ENCODE peak calls at places on chromosomes 16 and 17, in five cellular contexts. P is heart right ventricle, D is tibial artery, X is right lobe of liver, G is A549. Y is an unnamed sample.

GRCh38 chr17:74212262-74212912 is 984 bp upstream of the TTYH2 start:
- DNase-seq in D (no peak), G (no peak), X (no peak), P (no peak), Y (no peak)

GRCh38 chr16:55981557-55981956 is 106.4 kb upstream of the CES5A start:
- DNase-seq in D (no peak), P (no peak), X (no peak), G (no peak), Y (no peak)

GRCh38 chr17:76270127-76270592 is 5.0 kb downstream of the UBALD2 start:
- DNase-seq in D (no peak), X (no peak), G (no peak), P (no peak), Y (no peak)

GRCh38 chr17:37160940-37161339 is 212.2 kb downstream of the AATF start:
- DNase-seq in P (no peak), X (no peak), D (no peak), G (peak), Y (no peak)

GRCh38 chr17:73192219-73192893 is 499 bp upstream of the COG1 start:
- DNase-seq in G (peak), X (peak), D (peak), P (peak), Y (peak)

GRCh38 chr16:54282202-54282922 is 4.2 kb downstream of the IRX3 start:
- DNase-seq in D (peak), X (no peak), P (peak), G (peak), Y (peak)

GRCh38 chr16:75931043-75931442 is 204.8 kb upstream of the CPHXL start:
- DNase-seq in P (no peak), X (no peak), D (no peak), G (no peak), Y (no peak)

GRCh38 chr16:3383045-3383448 is 17.8 kb downstream of the ZSCAN32 start:
- DNase-seq in X (no peak), D (no peak), G (peak), P (no peak), Y (no peak)

GRCh38 chr16:58331024-58331707 is 36.3 kb upstream of the PRSS54 start:
- DNase-seq in X (no peak), G (no peak), D (no peak), P (no peak), Y (no peak)

GRCh38 chr17:73020110-73020509 is 72.4 kb downstream of the SLC39A11 start:
- DNase-seq in P (no peak), X (no peak), G (no peak), D (no peak), Y (no peak)

GRCh38 chr17:71975998-71976649 is 144.7 kb upstream of the SOX9 start:
- DNase-seq in X (peak), D (peak), G (peak), P (peak), Y (peak)

GRCh38 chr17:3761918-3762380 is 38.2 kb downstream of the HASPIN start:
- DNase-seq in P (no peak), D (no peak), G (no peak), X (no peak), Y (no peak)

GRCh38 chr17:2455956-2456355 is 55.1 kb upstream of the MNT start:
- DNase-seq in X (no peak), P (no peak), G (no peak), D (no peak), Y (no peak)

GRCh38 chr17:7374353-7374752 is 6.5 kb upstream of the TNK1 start:
- DNase-seq in G (no peak), X (no peak), D (no peak), P (no peak), Y (no peak)

GRCh38 chr17:50689251-50689650 is 18.5 kb downstream of the ANKRD40 start:
- DNase-seq in P (no peak), D (peak), X (no peak), G (peak), Y (no peak)

GRCh38 chr16:67781548-67781921 is 24.8 kb downstream of the RANBP10 start:
- DNase-seq in G (no peak), X (no peak), D (no peak), P (no peak), Y (no peak)

GRCh38 chr17:48605991-48606891 is 1.5 kb upstream of the HOXB6 start:
- DNase-seq in D (no peak), G (no peak), P (no peak), X (no peak), Y (no peak)

GRCh38 chr16:55297062-55297909 is 26.7 kb upstream of the IRX6 start:
- DNase-seq in G (no peak), X (no peak), P (no peak), D (no peak), Y (no peak)

GRCh38 chr16:89863741-89864391 is 9.5 kb upstream of the TCF25 start:
- DNase-seq in P (peak), D (no peak), X (no peak), G (no peak), Y (no peak)

DNA sequence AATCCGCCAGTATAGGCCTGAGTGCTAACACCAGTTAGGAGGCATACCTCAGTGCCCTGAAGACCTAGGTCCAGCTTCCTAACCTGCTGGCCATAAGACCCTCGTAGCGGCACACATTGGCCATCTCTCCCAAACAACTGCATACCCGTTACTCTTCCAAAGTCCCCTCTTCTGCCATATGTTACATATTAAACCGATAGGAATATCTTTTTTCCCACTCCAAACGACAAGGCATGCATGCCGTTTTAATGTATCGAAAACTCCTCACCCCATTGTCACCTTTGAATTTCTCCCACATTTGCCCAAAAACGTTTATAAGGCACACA is 721 bp upstream of the AXIN2 start:
- DNase-seq in X (no peak), G (no peak), D (no peak), P (no peak), Y (no peak)
- H3K27ac ChIP-seq in X (no peak), G (peak), D (no peak), P (no peak), Y (no peak)

DNA sequence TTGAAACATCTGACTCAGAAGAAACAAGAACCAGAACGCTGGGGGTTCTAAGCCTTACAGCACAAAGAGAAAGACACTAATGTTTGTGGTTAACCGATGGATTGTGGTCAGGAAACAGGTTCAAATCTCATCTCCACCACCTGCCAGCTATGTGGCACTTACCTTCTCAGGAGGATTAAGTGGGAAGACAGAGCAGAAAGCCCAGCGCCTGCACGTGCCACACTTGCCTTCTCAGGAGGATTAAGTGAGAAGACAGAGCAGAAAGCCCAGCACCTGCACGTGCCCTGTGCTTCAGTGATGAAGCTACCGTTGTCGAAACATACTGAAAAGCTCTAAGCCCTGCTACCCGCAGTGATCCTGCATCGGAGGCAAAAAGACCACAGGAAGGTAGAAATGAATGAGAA is 90.6 kb downstream of the NXN start:
- DNase-seq in P (no peak), G (no peak), X (no peak), D (no peak), Y (no peak)
- H3K27ac ChIP-seq in P (no peak), G (no peak), X (no peak), D (no peak), Y (no peak)

DNA sequence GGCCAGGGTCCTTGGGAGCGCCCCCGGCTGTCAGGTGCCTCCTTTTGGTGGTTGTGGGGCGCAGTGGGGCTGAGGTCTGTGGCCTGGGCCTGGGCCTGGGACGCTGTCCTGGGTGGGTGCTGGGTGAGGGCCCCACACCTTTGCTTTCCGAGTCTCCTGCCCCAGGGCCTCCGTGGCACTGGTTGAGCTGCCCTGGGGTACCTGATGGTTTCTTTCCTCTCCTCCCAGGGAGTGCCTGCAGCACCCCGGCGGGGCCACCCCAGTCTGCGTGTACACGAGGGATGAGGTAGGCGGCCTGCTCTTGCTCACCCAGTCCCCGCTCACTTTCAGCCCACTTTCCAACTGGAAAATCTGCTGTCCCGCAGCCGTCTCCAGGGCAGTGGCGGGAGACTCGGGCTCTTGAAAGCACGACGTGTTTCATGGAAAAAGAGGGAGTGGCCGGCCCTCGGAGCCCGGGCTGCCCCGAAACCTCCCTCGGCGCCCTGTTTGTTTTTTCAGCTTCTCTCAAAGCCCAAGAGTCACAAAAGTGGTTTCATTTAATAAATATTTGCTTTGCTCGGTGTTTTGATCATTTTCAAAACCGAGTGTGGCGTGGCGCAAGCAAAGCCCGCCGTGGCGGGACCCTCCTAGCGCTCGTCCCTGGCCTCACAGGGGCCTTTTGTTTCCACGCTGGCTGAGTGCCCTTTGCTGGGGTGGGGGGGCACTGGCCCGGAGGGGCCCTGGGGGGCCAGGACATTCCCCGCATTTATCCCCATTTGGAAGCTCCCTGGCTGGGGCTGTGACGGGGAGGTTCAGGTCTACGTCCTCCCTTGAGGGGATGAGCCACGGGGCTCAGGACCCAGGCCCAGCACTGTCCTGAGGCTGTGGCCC is 17.4 kb downstream of the ASPSCR1 start:
- DNase-seq in G (no peak), P (no peak), D (no peak), X (no peak), Y (no peak)
- H3K27ac ChIP-seq in G (no peak), P (no peak), D (no peak), X (no peak), Y (no peak)

GRCh38 chr17:42247734-42248133 is 28.5 kb downstream of the STAT5B start:
- DNase-seq in G (peak), D (no peak), P (no peak), X (no peak), Y (no peak)

GRCh38 chr17:42248351-42249179 is 27.6 kb downstream of the STAT5B start:
- DNase-seq in D (peak), P (peak), X (peak), G (no peak), Y (peak)

GRCh38 chr17:42252528-42253172 is 23.5 kb downstream of the STAT5B start:
- DNase-seq in X (no peak), D (no peak), P (no peak), G (no peak), Y (no peak)

GRCh38 chr17:42251115-42251514 is 25.1 kb downstream of the STAT5B start:
- DNase-seq in P (no peak), G (peak), D (no peak), X (no peak), Y (no peak)

GRCh38 chr17:42249681-42250446 is 26.3 kb downstream of the STAT5B start:
- DNase-seq in P (no peak), X (no peak), G (no peak), D (no peak), Y (no peak)
- H3K27ac ChIP-seq in P (peak), X (peak), G (no peak), D (peak), Y (peak)

GRCh38 chr17:40535438-40535837 is 29.8 kb downstream of the CCR7 start:
- DNase-seq in P (no peak), D (no peak), X (no peak), G (no peak), Y (no peak)

GRCh38 chr17:40532520-40533253 is 31.3 kb upstream of the TNS4 start:
- DNase-seq in X (peak), D (no peak), P (no peak), G (peak), Y (no peak)

GRCh38 chr17:40535924-40536717 is 29.2 kb downstream of the CCR7 start:
- DNase-seq in G (no peak), D (peak), X (no peak), P (peak), Y (no peak)

GRCh38 chr17:40534431-40535189 is 30.7 kb downstream of the CCR7 start:
- DNase-seq in X (no peak), P (no peak), D (no peak), G (peak), Y (no peak)

DNA sequence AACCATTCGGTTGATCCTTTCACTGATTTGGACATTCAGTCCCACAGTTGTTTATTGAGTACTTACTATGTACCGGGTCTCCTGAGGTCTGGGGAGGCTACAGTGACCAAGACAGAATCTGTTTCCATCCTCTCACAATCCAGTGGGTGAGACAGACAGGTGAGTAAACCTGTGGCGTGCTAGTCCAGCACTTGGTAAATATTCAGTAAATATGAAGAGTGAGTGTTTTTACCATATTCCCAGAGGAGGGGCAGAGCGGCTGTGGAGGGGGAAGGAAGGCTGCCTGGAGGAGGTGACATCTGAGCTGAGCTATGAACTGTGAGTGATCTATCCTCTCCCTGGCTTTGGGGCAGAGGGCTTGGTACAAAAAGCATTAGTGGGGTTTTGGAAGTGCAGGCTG is 31.4 kb downstream of the CCR7 start:
- DNase-seq in D (no peak), G (peak), P (no peak), X (no peak), Y (no peak)
- H3K27ac ChIP-seq in D (no peak), G (peak), P (peak), X (no peak), Y (no peak)

GRCh38 chr16:27273330-27273669 is 4.7 kb upstream of the NSMCE1 start:
- DNase-seq in X (peak), D (no peak), P (no peak), G (no peak), Y (no peak)
- H3K27ac ChIP-seq in X (no peak), D (no peak), P (no peak), G (peak), Y (no peak)

GRCh38 chr17:78789663-78790181 is 7.6 kb upstream of the CYTH1 start:
- DNase-seq in D (peak), G (no peak), P (peak), X (peak), Y (peak)

GRCh38 chr17:78789149-78789662 is 7.1 kb upstream of the CYTH1 start:
- DNase-seq in G (no peak), D (no peak), P (no peak), X (no peak), Y (no peak)

GRCh38 chr17:78788451-78788850 is 6.4 kb upstream of the CYTH1 start:
- DNase-seq in D (peak), G (no peak), X (no peak), P (no peak), Y (no peak)

GRCh38 chr17:78791840-78792709 is 10.0 kb upstream of the CYTH1 start:
- DNase-seq in X (no peak), D (no peak), G (no peak), P (no peak), Y (no peak)

DNA sequence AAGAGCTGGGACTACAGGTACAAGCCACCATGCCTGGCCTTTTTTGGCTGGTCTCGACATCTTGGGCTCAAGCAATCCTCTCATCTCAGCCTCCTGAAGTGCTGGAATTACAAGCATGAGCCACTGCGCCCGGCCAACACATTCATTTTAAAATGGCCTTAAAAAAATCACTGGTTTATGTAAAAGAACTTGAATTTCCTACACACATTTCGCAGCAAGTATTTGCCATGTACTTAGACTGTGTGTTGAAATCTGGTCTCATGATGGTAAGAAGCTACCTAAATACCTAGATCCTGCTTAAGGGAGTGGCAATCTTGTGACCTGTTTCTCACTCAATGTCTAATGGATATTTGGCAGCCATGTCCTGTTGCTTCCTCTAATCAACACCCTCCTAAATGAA is 8.5 kb upstream of the CYTH1 start:
- DNase-seq in P (no peak), G (no peak), X (no peak), D (peak), Y (no peak)
- H3K27ac ChIP-seq in P (no peak), G (no peak), X (peak), D (peak), Y (no peak)